ENCODE peak calls at places on chromosomes 6 and 20, in seven cellular contexts. G is H7, H is Peyer's patch, O is mesenchymal stem cell, I is GM23338, U is iPS DF 6.9, J is dorsolateral prefrontal cortex. S is an unnamed sample.

GRCh38 chr6:101986476-101986875 is 593.0 kb downstream of the GRIK2 start:
- DNase-seq in J (no peak), H (no peak), G (no peak), I (no peak), O (no peak), U (no peak), S (no peak)

GRCh38 chr6:101605874-101606273 is 212.4 kb downstream of the GRIK2 start:
- DNase-seq in O (no peak), H (no peak), G (no peak), U (no peak), J (no peak), I (no peak), S (no peak)

GRCh38 chr6:24545691-24546090 is 50.9 kb downstream of the ALDH5A1 start:
- DNase-seq in U (no peak), G (no peak), H (no peak), O (no peak), I (no peak), J (no peak), S (no peak)

GRCh38 chr20:61886721-61887658 is 178.7 kb downstream of the TAF4 start:
- DNase-seq in G (peak; percentile 94), J (peak; percentile 44), O (peak; percentile 42), I (peak; percentile 65), U (no peak), H (peak; percentile 55), S (peak; percentile 95)

GRCh38 chr6:116010400-116011095 is 50.1 kb downstream of the FRK start:
- DNase-seq in J (peak; percentile 80), I (peak; percentile 77), G (peak; percentile 2), H (peak; percentile 89), U (peak; percentile 37), O (peak; percentile 78), S (no peak)

GRCh38 chr20:1842281-1842680 is 52.9 kb upstream of the SIRPA start:
- DNase-seq in G (no peak), O (no peak), U (no peak), J (no peak), H (no peak), I (no peak), S (no peak)

GRCh38 chr6:169863149-169863525 is 111.7 kb downstream of the ERMARD start:
- DNase-seq in O (no peak), U (no peak), J (no peak), G (peak; percentile 64), H (no peak), I (no peak), S (peak; percentile 23)

GRCh38 chr6:154591220-154591619 is 80.7 kb upstream of the CNKSR3 start:
- DNase-seq in O (no peak), I (no peak), U (no peak), H (no peak), J (no peak), G (no peak), S (peak; percentile 49)

GRCh38 chr6:170032197-170032596 is 258.7 kb downstream of the DLL1 start:
- DNase-seq in U (no peak), G (no peak), H (peak; percentile 24), J (no peak), I (no peak), O (no peak), S (no peak)

GRCh38 chr6:156028310-156029131 is 572.9 kb upstream of the NOX3 start:
- DNase-seq in H (no peak), U (no peak), I (no peak), G (no peak), O (peak; percentile 52), J (no peak), S (no peak)

GRCh38 chr6:1644516-1644915 is 34.8 kb downstream of the FOXC1 start:
- DNase-seq in G (no peak), I (no peak), U (no peak), H (no peak), J (no peak), O (no peak), S (no peak)

GRCh38 chr6:150881911-150882481 is 16.5 kb downstream of the MTHFD1L start:
- DNase-seq in O (peak; percentile 93), J (no peak), G (no peak), I (no peak), H (no peak), U (no peak), S (peak; percentile 95)

GRCh38 chr6:2973656-2974055 is 2.3 kb upstream of the SERPINB6 start:
- DNase-seq in G (no peak), J (no peak), U (no peak), I (no peak), O (no peak), H (no peak), S (peak; percentile 49)

GRCh38 chr6:55069132-55069781 is 105.1 kb upstream of the HCRTR2 start:
- DNase-seq in I (peak; percentile 75), H (peak; percentile 67), U (peak; percentile 31), O (peak; percentile 64), J (no peak), G (peak; percentile 9), S (no peak)

GRCh38 chr20:23298155-23298554 is 52.4 kb upstream of the NXT1 start:
- DNase-seq in I (no peak), J (no peak), G (no peak), U (no peak), H (no peak), O (no peak), S (peak; percentile 74)

GRCh38 chr20:56735087-56735642 is 106.1 kb downstream of the TFAP2C start:
- DNase-seq in J (no peak), H (no peak), U (no peak), I (peak; percentile 34), G (peak; percentile 13), O (no peak), S (no peak)

GRCh38 chr6:6494677-6495076 is 93.8 kb upstream of the LY86 start:
- DNase-seq in J (no peak), U (peak; percentile 61), G (peak; percentile 80), H (peak; percentile 57), I (peak; percentile 89), O (peak; percentile 13), S (no peak)

GRCh38 chr6:21022343-21023107 is 488.3 kb downstream of the CDKAL1 start:
- DNase-seq in U (peak; percentile 5), G (no peak), I (peak; percentile 43), O (peak; percentile 96), H (no peak), J (no peak), S (peak; percentile 62)

GRCh38 chr6:142152731-142153130 is 5.7 kb downstream of the VTA1 start:
- DNase-seq in J (no peak), I (no peak), G (no peak), U (no peak), H (no peak), O (peak; percentile 18), S (no peak)

GRCh38 chr6:71338540-71339316 is 50.1 kb downstream of the OGFRL1 start:
- DNase-seq in O (no peak), I (no peak), H (no peak), G (no peak), J (no peak), U (no peak), S (no peak)

GRCh38 chr20:37316116-37316774 is 26.8 kb downstream of the MANBAL start:
- DNase-seq in J (no peak), H (peak; percentile 80), U (no peak), G (no peak), I (no peak), O (peak; percentile 40), S (no peak)

GRCh38 chr6:139588076-139588639 is 213.7 kb upstream of the CITED2 start:
- DNase-seq in O (peak; percentile 75), J (no peak), G (no peak), H (peak; percentile 62), U (no peak), I (no peak), S (no peak)

GRCh38 chr20:37192137-37192854 is 12.9 kb upstream of the MROH8 start:
- DNase-seq in H (peak; percentile 92), J (peak; percentile 91), O (peak; percentile 85), U (peak; percentile 48), I (peak; percentile 80), G (peak; percentile 78), S (peak; percentile 96)

GRCh38 chr6:133705731-133706130 is 183.2 kb upstream of the TCF21 start:
- DNase-seq in O (no peak), G (no peak), J (no peak), I (no peak), U (no peak), H (no peak), S (peak; percentile 18)
- H3K27me3 ChIP-seq in O (no peaks in the 10 kb centered on the region), G (no peaks in the 10 kb centered on the region), J (no peaks in the 10 kb centered on the region), I (no peaks in the 10 kb centered on the region), U (no peaks in the 10 kb centered on the region), H (no peaks in the 10 kb centered on the region), S (no peaks in the 10 kb centered on the region)

DNA sequence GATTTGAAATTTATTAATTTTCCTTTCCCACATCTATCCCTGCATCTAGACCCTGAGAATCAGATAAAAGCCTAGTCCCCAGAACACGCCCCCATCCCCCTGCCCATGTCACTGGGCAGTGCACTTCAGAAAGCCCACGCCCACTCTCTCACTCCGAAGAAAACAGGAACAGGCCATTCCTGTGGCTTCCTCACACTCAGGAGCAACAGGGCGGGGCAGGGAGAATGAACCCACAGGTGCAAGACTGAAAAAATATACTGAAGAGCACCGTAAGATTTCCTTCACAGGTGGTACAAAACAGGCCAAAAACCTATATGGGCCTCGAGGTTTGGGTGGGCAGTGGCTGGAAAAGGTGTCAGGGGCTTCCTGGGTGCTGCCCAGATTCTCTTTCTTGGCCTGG is 3.4 kb downstream of the OXT start:
- DNase-seq in H (no peak), I (no peak), O (no peak), G (no peak), J (no peak), U (no peak), S (no peak)
- H3K27me3 ChIP-seq in H (no peaks in the 10 kb centered on the region), I (peaks cover 45% of the 10 kb centered on the region), O (peaks cover 45% of the 10 kb centered on the region), G (peaks cover 28% of the 10 kb centered on the region), J (peaks cover 18% of the 10 kb centered on the region), U (peaks cover 13% of the 10 kb centered on the region), S (peaks cover 24% of the 10 kb centered on the region)

DNA sequence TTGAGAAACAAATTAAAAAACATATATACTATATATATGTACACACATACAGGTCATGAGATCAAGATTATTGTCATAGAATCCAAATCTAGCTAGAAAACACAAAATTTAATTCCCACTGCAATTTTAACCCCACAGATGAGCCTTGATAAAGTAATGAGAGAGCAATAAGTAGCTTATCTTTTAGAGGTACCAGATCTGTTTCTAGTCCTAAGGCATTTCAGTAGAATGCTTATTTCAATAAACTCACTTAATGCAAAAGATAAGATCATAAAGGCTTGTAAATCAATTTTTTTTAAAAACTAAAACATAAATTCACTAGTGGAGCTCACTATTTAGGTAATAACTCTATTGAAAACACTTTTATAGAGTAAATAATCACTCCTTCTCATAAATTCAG is 47.2 kb downstream of the PRKN start:
- DNase-seq in O (no peak), U (no peak), H (no peak), G (no peak), I (no peak), J (no peak), S (no peak)
- H3K27me3 ChIP-seq in O (no peaks in the 10 kb centered on the region), U (no peaks in the 10 kb centered on the region), H (no peaks in the 10 kb centered on the region), G (no peaks in the 10 kb centered on the region), I (no peaks in the 10 kb centered on the region), J (no peaks in the 10 kb centered on the region), S (no peaks in the 10 kb centered on the region)

DNA sequence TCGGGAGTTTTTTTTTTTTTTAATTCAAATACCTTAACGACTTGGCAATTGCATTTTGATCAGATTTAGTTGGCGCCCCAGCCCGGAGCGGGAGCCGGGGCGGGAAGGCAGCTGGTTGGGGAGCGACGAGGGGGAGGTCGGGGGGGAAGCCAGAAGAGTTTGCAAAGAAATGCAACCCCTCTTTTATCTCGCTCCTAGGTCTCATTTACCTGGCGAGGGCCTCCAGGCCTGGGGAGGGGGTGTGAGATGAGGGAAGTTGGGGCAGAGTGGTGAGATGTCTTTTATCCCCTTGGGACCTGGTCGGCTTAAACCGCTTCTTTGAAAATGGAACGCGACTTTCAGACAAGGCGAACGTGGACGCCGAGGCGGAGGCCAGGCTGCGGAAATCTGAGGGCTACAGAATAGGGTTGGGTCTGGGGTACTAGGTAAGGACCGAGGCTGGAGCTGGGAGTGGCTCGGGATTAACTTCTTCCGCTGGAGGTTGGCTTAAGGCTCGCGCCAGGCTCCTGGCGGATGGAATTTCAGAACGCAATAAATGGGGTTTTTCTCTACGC is 40.3 kb downstream of the NCR2 start:
- DNase-seq in H (no peak), O (no peak), J (no peak), U (no peak), G (peak; percentile 68), I (peak; percentile 72), S (no peak)
- H3K27me3 ChIP-seq in H (no peaks in the 10 kb centered on the region), O (peaks cover 84% of the 10 kb centered on the region), J (peaks cover 44% of the 10 kb centered on the region), U (peaks cover 78% of the 10 kb centered on the region), G (peaks cover 90% of the 10 kb centered on the region), I (peaks cover 100% of the 10 kb centered on the region), S (peaks cover 67% of the 10 kb centered on the region)